ENCODE peak calls at places on chromosomes 12 and 14, in four cellular contexts. One of them, this sample, is unnamed.
A peak's percentile ranks its signal among the peaks of the same experiment; 100 is the strongest.

GRCh38 chr14:40987481-40987880 is 619.2 kb upstream of the LRFN5 start:
- DNase-seq in Caco-2: no peak
- DNase-seq in CD8-positive, alpha-beta memory T cell: no peak
- DNase-seq in H9: no peak
- DNase-seq in this sample: no peak

GRCh38 chr12:2353281-2353680 is 300.5 kb downstream of the CACNA1C start:
- DNase-seq in H9: no peak
- DNase-seq in Caco-2: no peak
- DNase-seq in CD8-positive, alpha-beta memory T cell: no peak
- DNase-seq in this sample: no peak

GRCh38 chr12:5960783-5961182 is 15.7 kb upstream of the ANO2 start:
- DNase-seq in CD8-positive, alpha-beta memory T cell: no peak
- DNase-seq in Caco-2: no peak
- DNase-seq in H9: peak; percentile 69
- DNase-seq in this sample: no peak

GRCh38 chr12:92649511-92650227 is 53.1 kb upstream of the PLEKHG7 start:
- DNase-seq in CD8-positive, alpha-beta memory T cell: peak; percentile 42
- DNase-seq in H9: peak; percentile 82
- DNase-seq in Caco-2: peak; percentile 67
- DNase-seq in this sample: peak; percentile 58

GRCh38 chr14:24145700-24146621 is at the start of gene PSME2:
- DNase-seq in Caco-2: no peak
- DNase-seq in CD8-positive, alpha-beta memory T cell: no peak
- DNase-seq in H9: no peak
- DNase-seq in this sample: peak; percentile 17

GRCh38 chr12:109275173-109275572 is 33.9 kb downstream of the FOXN4 start:
- DNase-seq in CD8-positive, alpha-beta memory T cell: no peak
- DNase-seq in Caco-2: no peak
- DNase-seq in H9: no peak
- DNase-seq in this sample: no peak

GRCh38 chr12:50734409-50735263 is 29.3 kb upstream of the ATF1 start:
- DNase-seq in Caco-2: no peak
- DNase-seq in H9: peak; percentile 51
- DNase-seq in CD8-positive, alpha-beta memory T cell: no peak
- DNase-seq in this sample: no peak

GRCh38 chr12:99721715-99722275 is 74.2 kb downstream of the GARIN6 start:
- DNase-seq in CD8-positive, alpha-beta memory T cell: no peak
- DNase-seq in Caco-2: no peak
- DNase-seq in H9: no peak
- DNase-seq in this sample: no peak

GRCh38 chr12:27064397-27065342 is 17.7 kb downstream of the C12orf71 start:
- DNase-seq in Caco-2: no peak
- DNase-seq in CD8-positive, alpha-beta memory T cell: no peak
- DNase-seq in H9: no peak
- DNase-seq in this sample: no peak

GRCh38 chr12:14982986-14983385 is 10.1 kb downstream of the PDE6H start:
- DNase-seq in CD8-positive, alpha-beta memory T cell: no peak
- DNase-seq in H9: no peak
- DNase-seq in Caco-2: no peak
- DNase-seq in this sample: no peak

GRCh38 chr12:28569698-28570411 is 379.6 kb downstream of the CCDC91 start:
- DNase-seq in CD8-positive, alpha-beta memory T cell: no peak
- DNase-seq in Caco-2: no peak
- DNase-seq in H9: no peak
- DNase-seq in this sample: no peak

GRCh38 chr12:112473056-112473455 is 54.3 kb downstream of the PTPN11 start:
- DNase-seq in Caco-2: no peak
- DNase-seq in CD8-positive, alpha-beta memory T cell: no peak
- DNase-seq in H9: no peak
- DNase-seq in this sample: no peak

GRCh38 chr14:75732888-75733287 is 71.8 kb downstream of the TTLL5 start:
- DNase-seq in CD8-positive, alpha-beta memory T cell: no peak
- DNase-seq in Caco-2: no peak
- DNase-seq in H9: no peak
- DNase-seq in this sample: no peak

GRCh38 chr14:65821224-65821753 is 408.8 kb downstream of the FUT8 start:
- DNase-seq in Caco-2: no peak
- DNase-seq in H9: no peak
- DNase-seq in CD8-positive, alpha-beta memory T cell: no peak
- DNase-seq in this sample: no peak

GRCh38 chr14:95054346-95055280 is 102.7 kb downstream of the DICER1 start:
- DNase-seq in Caco-2: no peak
- DNase-seq in H9: peak; percentile 18
- DNase-seq in CD8-positive, alpha-beta memory T cell: no peak
- DNase-seq in this sample: no peak

GRCh38 chr14:102055181-102055901 is 31.5 kb downstream of the HSP90AA1 start:
- DNase-seq in Caco-2: peak; percentile 56
- DNase-seq in H9: peak; percentile 75
- DNase-seq in CD8-positive, alpha-beta memory T cell: no peak
- DNase-seq in this sample: no peak

GRCh38 chr12:57621497-57622292 is 10.5 kb downstream of the ARHGEF25 start:
- DNase-seq in H9: peak; percentile 76
- DNase-seq in Caco-2: peak; percentile 59
- DNase-seq in CD8-positive, alpha-beta memory T cell: peak; percentile 50
- DNase-seq in this sample: peak; percentile 38

GRCh38 chr12:4870423-4870822 is 39.3 kb upstream of the KCNA1 start:
- DNase-seq in Caco-2: no peak
- DNase-seq in H9: no peak
- DNase-seq in CD8-positive, alpha-beta memory T cell: no peak
- DNase-seq in this sample: no peak

GRCh38 chr14:72965249-72965648 is 39.0 kb downstream of the DCAF4 start:
- DNase-seq in H9: no peak
- DNase-seq in CD8-positive, alpha-beta memory T cell: no peak
- DNase-seq in Caco-2: no peak
- DNase-seq in this sample: no peak

GRCh38 chr14:39548358-39548757 is 116.1 kb upstream of the FBXO33 start:
- DNase-seq in Caco-2: no peak
- DNase-seq in H9: no peak
- DNase-seq in CD8-positive, alpha-beta memory T cell: no peak
- DNase-seq in this sample: no peak

GRCh38 chr12:62194616-62195015 is 65.6 kb upstream of the USP15 start:
- DNase-seq in Caco-2: no peak
- DNase-seq in H9: no peak
- DNase-seq in CD8-positive, alpha-beta memory T cell: no peak
- DNase-seq in this sample: no peak

GRCh38 chr12:97595936-97596335 is 133.3 kb downstream of the RMST start:
- DNase-seq in CD8-positive, alpha-beta memory T cell: no peak
- DNase-seq in Caco-2: no peak
- DNase-seq in H9: no peak
- DNase-seq in this sample: no peak

GRCh38 chr12:91818236-91819131 is 327.2 kb downstream of the BTG1 start:
- DNase-seq in CD8-positive, alpha-beta memory T cell: no peak
- DNase-seq in Caco-2: no peak
- DNase-seq in H9: no peak
- DNase-seq in this sample: no peak

GRCh38 chr12:82963961-82964360 is 277.3 kb downstream of the TMTC2 start:
- DNase-seq in H9: no peak
- DNase-seq in Caco-2: no peak
- DNase-seq in CD8-positive, alpha-beta memory T cell: no peak
- DNase-seq in this sample: no peak

GRCh38 chr14:54564071-54564798 is 2.7 kb upstream of the SAMD4A start:
- DNase-seq in H9: no peak
- DNase-seq in CD8-positive, alpha-beta memory T cell: no peak
- DNase-seq in Caco-2: no peak
- DNase-seq in this sample: peak; percentile 48

GRCh38 chr12:101696477-101697196 is 803 bp upstream of the CHPT1 start:
- DNase-seq in CD8-positive, alpha-beta memory T cell: no peak
- DNase-seq in Caco-2: peak; percentile 74
- DNase-seq in H9: no peak
- DNase-seq in this sample: no peak

GRCh38 chr14:68862954-68863594 is 70.2 kb upstream of the ZFP36L1 start:
- DNase-seq in Caco-2: peak; percentile 89
- DNase-seq in CD8-positive, alpha-beta memory T cell: peak; percentile 41
- DNase-seq in H9: peak; percentile 81
- DNase-seq in this sample: peak; percentile 57

GRCh38 chr14:99125616-99126431 is 146.2 kb downstream of the BCL11B start:
- DNase-seq in CD8-positive, alpha-beta memory T cell: no peak
- DNase-seq in H9: no peak
- DNase-seq in Caco-2: no peak
- DNase-seq in this sample: no peak

GRCh38 chr12:23707270-23707669 is 242.2 kb downstream of the SOX5 start:
- DNase-seq in H9: no peak
- DNase-seq in CD8-positive, alpha-beta memory T cell: no peak
- DNase-seq in Caco-2: no peak
- DNase-seq in this sample: no peak

GRCh38 chr12:6960291-6961277 is 9.4 kb downstream of the PTPN6 start:
- DNase-seq in CD8-positive, alpha-beta memory T cell: no peak
- DNase-seq in Caco-2: no peak
- DNase-seq in H9: no peak
- DNase-seq in this sample: no peak

GRCh38 chr12:60394680-60395079 is 798.9 kb downstream of the SLC16A7 start:
- DNase-seq in Caco-2: no peak
- DNase-seq in CD8-positive, alpha-beta memory T cell: no peak
- DNase-seq in H9: no peak
- DNase-seq in this sample: no peak

GRCh38 chr14:104098272-104099095 is 13.0 kb downstream of the ASPG start:
- DNase-seq in H9: no peak
- DNase-seq in CD8-positive, alpha-beta memory T cell: no peak
- DNase-seq in Caco-2: no peak
- DNase-seq in this sample: no peak

GRCh38 chr12:57460457-57461325 is 1.1 kb downstream of the GLI1 start:
- DNase-seq in H9: peak; percentile 88
- DNase-seq in Caco-2: no peak
- DNase-seq in CD8-positive, alpha-beta memory T cell: no peak
- DNase-seq in this sample: no peak

DNA sequence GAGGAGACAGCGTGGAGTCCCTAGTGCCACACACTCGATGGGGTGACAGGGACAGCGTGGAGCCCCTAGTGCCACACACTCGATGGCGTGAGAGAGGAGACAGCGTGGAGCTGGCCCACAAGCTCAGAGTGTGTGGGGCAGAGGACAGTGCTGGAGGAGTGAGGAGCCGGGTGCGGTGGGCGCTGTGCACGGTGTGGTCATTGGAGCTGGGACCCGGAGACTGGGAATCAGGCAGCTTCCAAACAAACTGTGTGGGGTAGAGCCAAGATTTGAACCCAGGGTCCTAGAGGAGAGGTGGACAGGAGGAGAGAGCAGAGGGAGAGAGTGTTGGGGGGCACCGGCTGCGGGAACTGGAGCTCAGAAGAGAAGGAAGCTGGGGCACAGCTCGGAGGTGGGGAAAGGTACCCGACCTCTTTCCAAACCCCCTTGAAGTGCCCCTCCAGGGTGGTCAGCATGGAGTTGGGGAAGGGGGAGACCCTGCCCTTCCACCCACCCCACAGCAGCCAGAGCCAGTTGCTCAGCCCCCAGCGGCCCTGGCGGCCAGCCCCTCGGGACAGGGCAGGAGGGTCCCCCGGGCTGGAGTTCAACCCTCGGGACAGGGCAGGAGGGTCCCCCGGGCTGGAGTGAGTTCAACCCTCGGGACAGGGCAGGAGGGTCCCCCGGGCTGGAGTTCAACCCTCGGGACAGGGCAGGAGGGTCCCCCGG is 91.0 kb downstream of the NOC4L start:
- DNase-seq in H9: no peak
- DNase-seq in Caco-2: no peak
- DNase-seq in CD8-positive, alpha-beta memory T cell: no peak
- DNase-seq in this sample: no peak
- H3K4me1 ChIP-seq in H9: no peaks in the 10 kb centered on the region
- H3K4me1 ChIP-seq in Caco-2: no peaks in the 10 kb centered on the region
- H3K4me1 ChIP-seq in CD8-positive, alpha-beta memory T cell: no peaks in the 10 kb centered on the region
- H3K4me1 ChIP-seq in this sample: no peaks in the 10 kb centered on the region

GRCh38 chr14:56532546-56532945 is 47.1 kb upstream of the TMEM260 start:
- DNase-seq in CD8-positive, alpha-beta memory T cell: no peak
- DNase-seq in Caco-2: no peak
- DNase-seq in H9: no peak
- DNase-seq in this sample: no peak

GRCh38 chr14:56534656-56535055 is 44.9 kb upstream of the TMEM260 start:
- DNase-seq in Caco-2: no peak
- DNase-seq in CD8-positive, alpha-beta memory T cell: no peak
- DNase-seq in H9: no peak
- DNase-seq in this sample: no peak

GRCh38 chr14:56524971-56525677 is 54.5 kb upstream of the TMEM260 start:
- DNase-seq in H9: no peak
- DNase-seq in Caco-2: no peak
- DNase-seq in CD8-positive, alpha-beta memory T cell: no peak
- DNase-seq in this sample: no peak

GRCh38 chr14:56528927-56529326 is 50.7 kb upstream of the TMEM260 start:
- DNase-seq in H9: no peak
- DNase-seq in CD8-positive, alpha-beta memory T cell: no peak
- DNase-seq in Caco-2: no peak
- DNase-seq in this sample: no peak
- H3K27me3 ChIP-seq in H9: no peaks in the 10 kb centered on the region
- H3K27me3 ChIP-seq in CD8-positive, alpha-beta memory T cell: no peaks in the 10 kb centered on the region
- H3K27me3 ChIP-seq in Caco-2: no peaks in the 10 kb centered on the region
- H3K27me3 ChIP-seq in this sample: no peaks in the 10 kb centered on the region

GRCh38 chr14:77659822-77660221 is 43.4 kb upstream of the SPTLC2 start:
- DNase-seq in H9: no peak
- DNase-seq in Caco-2: no peak
- DNase-seq in CD8-positive, alpha-beta memory T cell: no peak
- DNase-seq in this sample: no peak

GRCh38 chr14:77663289-77663688 is 44.5 kb downstream of the ALKBH1 start:
- DNase-seq in H9: no peak
- DNase-seq in Caco-2: no peak
- DNase-seq in CD8-positive, alpha-beta memory T cell: no peak
- DNase-seq in this sample: no peak

GRCh38 chr14:77657244-77657643 is 40.8 kb upstream of the SPTLC2 start:
- DNase-seq in H9: no peak
- DNase-seq in Caco-2: no peak
- DNase-seq in CD8-positive, alpha-beta memory T cell: no peak
- DNase-seq in this sample: no peak

DNA sequence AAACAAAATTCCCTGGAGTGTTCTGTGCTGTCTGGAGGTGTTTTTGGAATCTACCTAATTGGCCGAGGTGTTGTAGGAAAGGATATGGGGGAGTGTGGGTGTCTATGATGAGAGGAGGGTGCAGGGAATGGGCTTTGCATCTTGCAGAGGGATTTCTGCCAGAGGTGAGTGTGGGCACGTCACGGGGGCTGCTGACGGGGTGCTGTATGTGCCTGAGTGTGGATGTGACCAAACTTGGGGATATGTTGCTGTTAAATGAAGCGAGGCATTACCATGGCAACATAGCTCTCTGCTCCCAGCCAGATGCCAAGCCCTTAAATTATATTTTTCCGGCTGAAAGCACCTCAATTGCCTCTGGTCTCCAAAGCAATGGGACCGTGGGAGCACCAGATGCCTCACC is 44.3 kb upstream of the SPTLC2 start:
- DNase-seq in Caco-2: no peak
- DNase-seq in CD8-positive, alpha-beta memory T cell: no peak
- DNase-seq in H9: no peak
- DNase-seq in this sample: no peak
- H3K4me1 ChIP-seq in Caco-2: no peaks in the 10 kb centered on the region
- H3K4me1 ChIP-seq in CD8-positive, alpha-beta memory T cell: no peaks in the 10 kb centered on the region
- H3K4me1 ChIP-seq in H9: no peaks in the 10 kb centered on the region
- H3K4me1 ChIP-seq in this sample: no peaks in the 10 kb centered on the region

GRCh38 chr12:132197581-132198281 is 53.5 kb downstream of the NOC4L start:
- DNase-seq in CD8-positive, alpha-beta memory T cell: no peak
- DNase-seq in H9: no peak
- DNase-seq in Caco-2: no peak
- DNase-seq in this sample: no peak
- H3K27me3 ChIP-seq in CD8-positive, alpha-beta memory T cell: no peaks in the 10 kb centered on the region
- H3K27me3 ChIP-seq in H9: no peaks in the 10 kb centered on the region
- H3K27me3 ChIP-seq in Caco-2: no peaks in the 10 kb centered on the region
- H3K27me3 ChIP-seq in this sample: no peaks in the 10 kb centered on the region